ENCODE peak calls at places on chromosome 1, in eight cellular contexts. U is transverse colon, H is upper lobe of left lung, P is spleen, O is breast epithelium, D is Panc1, J is HCT116, Z is esophagus muscularis mucosa. V is an unnamed sample.

GRCh38 chr1:201535046-201535777 is 3.7 kb upstream of the NAV1 start:
- DNase-seq in U (no peak), D (no peak), H (no peak), P (no peak), O (no peak), Z (no peak), J (peak; percentile 28), V (no peak)

GRCh38 chr1:203300441-203301330 is 4.6 kb upstream of the BTG2 start:
- DNase-seq in Z (no peak), H (no peak), J (no peak), D (no peak), O (no peak), U (no peak), P (no peak), V (no peak)

GRCh38 chr1:145999321-146000024 is 3.1 kb upstream of the TXNIP start:
- DNase-seq in D (no peak), O (no peak), Z (no peak), P (no peak), H (peak; percentile 53), J (no peak), U (peak; percentile 65), V (no peak)

GRCh38 chr1:59276317-59276914 is 20.5 kb upstream of the FGGY start:
- DNase-seq in O (no peak), J (no peak), D (no peak), H (no peak), U (no peak), P (no peak), Z (no peak), V (no peak)

GRCh38 chr1:64019818-64020217 is 183.6 kb upstream of the UBE2U start:
- DNase-seq in H (peak; percentile 60), U (peak; percentile 18), O (no peak), Z (no peak), P (no peak), J (no peak), D (no peak), V (no peak)

GRCh38 chr1:60571811-60572210 is 498.2 kb upstream of the C1orf87 start:
- DNase-seq in D (no peak), U (no peak), Z (no peak), P (no peak), H (no peak), O (no peak), J (no peak), V (no peak)

GRCh38 chr1:177817969-177818872 is 151.6 kb downstream of the SEC16B start:
- DNase-seq in Z (no peak), U (no peak), J (no peak), P (no peak), H (no peak), D (no peak), O (no peak), V (no peak)

GRCh38 chr1:6822530-6823359 is 37.5 kb downstream of the CAMTA1 start:
- DNase-seq in U (peak; percentile 61), O (no peak), Z (no peak), H (peak; percentile 41), P (no peak), J (no peak), D (no peak), V (no peak)

GRCh38 chr1:110465038-110465813 is 14.3 kb downstream of the PROK1 start:
- DNase-seq in U (no peak), H (no peak), D (no peak), Z (no peak), J (no peak), P (peak; percentile 59), O (no peak), V (no peak)

GRCh38 chr1:90614872-90615271 is 102.2 kb downstream of the BARHL2 start:
- DNase-seq in P (no peak), J (no peak), U (no peak), Z (no peak), O (no peak), H (no peak), D (no peak), V (no peak)

GRCh38 chr1:111778541-111779051 is 22.9 kb downstream of the DDX20 start:
- DNase-seq in P (no peak), Z (no peak), J (no peak), U (no peak), D (no peak), H (no peak), O (no peak), V (no peak)

GRCh38 chr1:163535807-163536206 is 214.1 kb downstream of the NUF2 start:
- DNase-seq in H (no peak), U (no peak), P (no peak), J (peak; percentile 10), D (peak; percentile 17), O (no peak), Z (no peak), V (no peak)

GRCh38 chr1:110356379-110356778 is 17.2 kb downstream of the RBM15 start:
- DNase-seq in P (no peak), O (no peak), J (no peak), H (no peak), Z (no peak), U (no peak), D (no peak), V (no peak)

GRCh38 chr1:171623651-171624331 is 1.7 kb downstream of the MYOCOS start:
- DNase-seq in Z (no peak), P (no peak), D (no peak), J (no peak), H (no peak), O (no peak), U (no peak), V (no peak)

GRCh38 chr1:85148524-85149250 is 52.1 kb downstream of the SYDE2 start:
- DNase-seq in D (no peak), U (no peak), H (no peak), O (no peak), P (no peak), Z (no peak), J (no peak), V (no peak)

GRCh38 chr1:32717503-32717902 is 14.9 kb upstream of the SYNC start:
- DNase-seq in Z (no peak), O (no peak), D (no peak), U (no peak), J (no peak), H (no peak), P (no peak), V (no peak)

GRCh38 chr1:32718527-32718926 is 16.0 kb upstream of the SYNC start:
- DNase-seq in D (no peak), P (no peak), O (no peak), J (no peak), U (no peak), Z (no peak), H (no peak), V (no peak)

GRCh38 chr1:32715901-32716311 is 13.3 kb upstream of the SYNC start:
- DNase-seq in U (no peak), O (no peak), J (no peak), Z (no peak), H (no peak), P (no peak), D (no peak), V (no peak)

GRCh38 chr1:32714277-32714676 is 11.7 kb upstream of the SYNC start:
- DNase-seq in H (no peak), U (peak; percentile 32), D (no peak), P (no peak), Z (no peak), O (no peak), J (no peak), V (no peak)

GRCh38 chr1:32716312-32717126 is 13.9 kb upstream of the SYNC start:
- DNase-seq in J (peak; percentile 89), U (peak; percentile 98), H (peak; percentile 95), O (peak; percentile 96), P (peak; percentile 81), Z (no peak), D (no peak), V (peak; percentile 22)
- TF ChIP-seq CTCF in J (no peak), U (no peak), H (no peak), O (no peak), P (no peak), Z (no peak), D (no peak), V (no peak)

DNA sequence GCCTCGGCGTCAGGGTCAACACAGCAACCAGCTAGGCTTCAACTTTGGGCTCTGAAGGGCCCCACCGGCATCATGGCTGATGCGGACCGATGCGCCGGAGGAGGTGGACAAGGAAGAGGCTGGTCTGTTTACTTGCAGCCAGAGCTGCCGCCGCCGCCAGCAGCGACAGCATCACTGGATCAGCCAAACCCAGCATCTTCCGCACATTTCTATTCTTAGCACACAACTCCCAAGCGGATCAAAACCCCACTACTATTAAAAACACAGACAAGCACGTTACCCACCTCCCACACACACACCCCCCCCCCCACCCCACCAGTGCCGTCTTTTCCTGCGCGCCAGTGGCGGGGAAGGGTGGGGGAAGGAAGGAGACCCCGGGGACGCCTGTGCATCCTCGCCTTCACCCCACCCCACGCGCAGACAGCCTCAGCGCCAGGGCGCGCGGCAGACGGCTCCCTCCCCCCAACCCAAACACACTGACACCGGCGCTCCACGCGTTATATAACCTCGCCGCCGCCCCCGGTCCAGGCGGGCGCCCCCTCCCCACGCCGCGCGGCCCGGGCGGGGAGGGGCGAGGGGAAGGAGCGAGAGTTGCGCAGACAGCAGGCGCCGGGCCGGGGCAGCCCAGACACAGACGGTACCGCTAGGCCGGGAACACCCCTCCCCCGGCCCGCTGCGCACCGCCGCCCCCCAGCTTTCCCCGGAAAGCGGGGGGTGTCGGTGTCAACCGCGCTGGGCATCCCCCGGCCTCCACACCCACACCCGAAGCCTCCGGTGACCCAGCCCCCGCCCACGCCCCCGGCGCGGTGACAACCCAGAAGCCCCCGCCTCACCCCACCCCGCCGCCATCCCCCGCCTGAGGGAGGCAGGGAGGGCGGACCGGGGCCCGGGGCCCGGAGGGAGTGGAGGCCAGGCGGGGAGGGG is 692 bp downstream of the AKT3 start:
- DNase-seq in D (no peak), U (peak; percentile 50), H (peak; percentile 41), P (peak; percentile 90), O (no peak), J (no peak), Z (no peak), V (no peak)
- TF ChIP-seq POLR2AphosphoS5 in D (no peak), U (peak; percentile 34), H (no peak), P (peak; percentile 79), O (peak; percentile 68), J (no peak), Z (peak; percentile 72), V (no peak)

DNA sequence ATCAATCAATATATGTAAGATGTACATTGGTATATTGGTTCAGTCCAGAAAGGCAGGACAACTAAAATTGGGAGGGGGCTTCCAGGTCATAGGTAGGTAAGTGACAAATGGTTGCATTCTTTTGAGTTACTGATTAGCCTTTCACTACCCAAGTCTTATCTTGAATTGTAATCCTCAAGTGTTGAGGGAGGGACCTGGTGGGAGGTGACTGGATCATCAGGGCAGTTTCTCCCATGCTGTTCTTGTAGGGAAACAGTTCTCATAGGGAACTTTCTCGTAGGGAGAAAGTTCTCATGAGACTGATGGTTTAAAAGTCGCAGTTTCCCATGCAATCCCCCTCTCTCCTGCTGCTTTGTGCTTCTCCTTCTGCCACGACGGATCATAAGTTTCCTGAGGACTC is 809.2 kb downstream of the KCNT2 start:
- DNase-seq in D (no peak), Z (no peak), P (no peak), U (no peak), H (no peak), O (no peak), J (no peak), V (no peak)
- TF ChIP-seq CTCF in D (no peak), Z (no peak), P (no peak), U (no peak), H (no peak), O (no peak), J (no peak), V (no peak)

DNA sequence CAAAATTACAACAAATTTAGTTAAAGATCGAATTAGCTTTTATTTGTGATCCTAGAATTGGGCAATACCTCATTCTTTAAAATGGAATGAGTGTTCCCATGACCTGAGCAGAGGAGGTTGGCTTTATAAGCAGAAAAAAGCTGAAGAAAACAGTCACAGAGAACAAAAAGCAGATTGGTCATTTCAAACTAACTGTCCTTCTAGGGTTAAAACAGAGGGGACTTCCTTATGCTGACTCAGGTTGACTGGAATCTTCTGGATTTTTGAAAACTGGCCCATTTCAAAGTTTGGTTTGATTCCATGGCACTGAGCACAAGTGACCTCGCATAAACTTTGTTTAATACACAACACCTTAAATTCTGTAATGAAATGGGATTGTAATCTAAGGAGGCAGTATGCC is 17.6 kb downstream of the NFASC start:
- DNase-seq in D (no peak), Z (no peak), H (no peak), O (no peak), U (no peak), P (no peak), J (no peak), V (no peak)
- TF ChIP-seq POLR2AphosphoS5 in D (no peak), Z (no peak), H (no peak), O (no peak), U (peak; percentile 7), P (no peak), J (no peak), V (no peak)